ENCODE peak calls at places on chromosomes 1 and 21, in four cellular contexts. One of them, this sample, is unnamed.

GRCh38 chr1:42931911-42932422 is 26.7 kb downstream of the SLC2A1 start:
- DNase-seq in activated naive CD4-positive, alpha-beta T cell treated with anti-CD3 and anti-CD28 coated beads, Interleukin-2, amount 50 U/mL, for 72 hours: peak
- DNase-seq in memory B cell: peak
- DNase-seq in T-helper 17 cell: peak
- DNase-seq in this sample: peak

GRCh38 chr1:243725075-243725474 is 125.0 kb downstream of the AKT3 start:
- DNase-seq in activated naive CD4-positive, alpha-beta T cell treated with anti-CD3 and anti-CD28 coated beads, Interleukin-2, amount 50 U/mL, for 72 hours: no peak
- DNase-seq in memory B cell: no peak
- DNase-seq in T-helper 17 cell: no peak
- DNase-seq in this sample: no peak

GRCh38 chr21:25176637-25177412 is 430.5 kb downstream of the MRPL39 start:
- DNase-seq in activated naive CD4-positive, alpha-beta T cell treated with anti-CD3 and anti-CD28 coated beads, Interleukin-2, amount 50 U/mL, for 72 hours: no peak
- DNase-seq in memory B cell: peak
- DNase-seq in T-helper 17 cell: no peak
- DNase-seq in this sample: no peak

GRCh38 chr1:170967042-170967910 is 31.9 kb downstream of the MROH9 start:
- DNase-seq in activated naive CD4-positive, alpha-beta T cell treated with anti-CD3 and anti-CD28 coated beads, Interleukin-2, amount 50 U/mL, for 72 hours: no peak
- DNase-seq in memory B cell: no peak
- DNase-seq in T-helper 17 cell: no peak
- DNase-seq in this sample: no peak

GRCh38 chr1:165376811-165377153 is 20.3 kb upstream of the LMX1A start:
- DNase-seq in activated naive CD4-positive, alpha-beta T cell treated with anti-CD3 and anti-CD28 coated beads, Interleukin-2, amount 50 U/mL, for 72 hours: no peak
- DNase-seq in memory B cell: no peak
- DNase-seq in T-helper 17 cell: no peak
- DNase-seq in this sample: no peak

GRCh38 chr1:38608202-38608864 is 251.2 kb downstream of the RRAGC start:
- DNase-seq in activated naive CD4-positive, alpha-beta T cell treated with anti-CD3 and anti-CD28 coated beads, Interleukin-2, amount 50 U/mL, for 72 hours: no peak
- DNase-seq in memory B cell: no peak
- DNase-seq in T-helper 17 cell: no peak
- DNase-seq in this sample: no peak

GRCh38 chr1:153030895-153031294 is at the start of gene SPRR1B:
- DNase-seq in activated naive CD4-positive, alpha-beta T cell treated with anti-CD3 and anti-CD28 coated beads, Interleukin-2, amount 50 U/mL, for 72 hours: no peak
- DNase-seq in memory B cell: no peak
- DNase-seq in T-helper 17 cell: no peak
- DNase-seq in this sample: no peak

GRCh38 chr1:23098463-23099170 is 70.0 kb downstream of the LUZP1 start:
- DNase-seq in activated naive CD4-positive, alpha-beta T cell treated with anti-CD3 and anti-CD28 coated beads, Interleukin-2, amount 50 U/mL, for 72 hours: peak
- DNase-seq in memory B cell: peak
- DNase-seq in T-helper 17 cell: peak
- DNase-seq in this sample: peak

GRCh38 chr1:94094466-94095111 is 26.4 kb downstream of the ABCA4 start:
- DNase-seq in activated naive CD4-positive, alpha-beta T cell treated with anti-CD3 and anti-CD28 coated beads, Interleukin-2, amount 50 U/mL, for 72 hours: no peak
- DNase-seq in memory B cell: no peak
- DNase-seq in T-helper 17 cell: no peak
- DNase-seq in this sample: no peak

GRCh38 chr1:95578462-95578861 is 344.5 kb downstream of the RWDD3 start:
- DNase-seq in activated naive CD4-positive, alpha-beta T cell treated with anti-CD3 and anti-CD28 coated beads, Interleukin-2, amount 50 U/mL, for 72 hours: no peak
- DNase-seq in memory B cell: no peak
- DNase-seq in T-helper 17 cell: no peak
- DNase-seq in this sample: no peak